ENCODE peak calls at places on chromosomes 16 and 17, in nine cellular contexts. One of them, this sample, is unnamed. For H3K9me3 and H3K4me1, the result is how much of the 10 kb centered on the place peaks cover.

GRCh38 chr16:76856112-76856511 is 334.9 kb upstream of the MON1B start:
- DNase-seq in right atrium auricular region: no peak
- DNase-seq in GM23248: no peak
- DNase-seq in IMR-90: no peak
- DNase-seq in body of pancreas: no peak
- DNase-seq in CD8-positive, alpha-beta memory T cell: no peak
- DNase-seq in MM.1S: no peak
- DNase-seq in lower lobe of right lung: no peak
- DNase-seq in cardiac muscle cell: no peak
- DNase-seq in this sample: no peak

GRCh38 chr16:65745-66144 is 6.7 kb downstream of the RHBDF1 start:
- DNase-seq in cardiac muscle cell: peak
- DNase-seq in lower lobe of right lung: peak
- DNase-seq in CD8-positive, alpha-beta memory T cell: peak
- DNase-seq in MM.1S: peak
- DNase-seq in right atrium auricular region: peak
- DNase-seq in body of pancreas: peak
- DNase-seq in GM23248: peak
- DNase-seq in IMR-90: peak
- DNase-seq in this sample: peak

GRCh38 chr16:67311607-67312449 is 14.7 kb downstream of the KCTD19 start:
- DNase-seq in GM23248: peak
- DNase-seq in MM.1S: no peak
- DNase-seq in lower lobe of right lung: no peak
- DNase-seq in right atrium auricular region: peak
- DNase-seq in CD8-positive, alpha-beta memory T cell: no peak
- DNase-seq in cardiac muscle cell: peak
- DNase-seq in IMR-90: peak
- DNase-seq in body of pancreas: no peak
- DNase-seq in this sample: peak

GRCh38 chr16:88381820-88382451 is 823 bp upstream of the ZNF469 start:
- DNase-seq in CD8-positive, alpha-beta memory T cell: no peak
- DNase-seq in MM.1S: no peak
- DNase-seq in right atrium auricular region: no peak
- DNase-seq in GM23248: no peak
- DNase-seq in body of pancreas: no peak
- DNase-seq in cardiac muscle cell: no peak
- DNase-seq in lower lobe of right lung: peak
- DNase-seq in IMR-90: no peak
- DNase-seq in this sample: peak

GRCh38 chr16:692356-693108 is 2.3 kb upstream of the WDR24 start:
- DNase-seq in GM23248: no peak
- DNase-seq in CD8-positive, alpha-beta memory T cell: no peak
- DNase-seq in MM.1S: no peak
- DNase-seq in body of pancreas: no peak
- DNase-seq in IMR-90: no peak
- DNase-seq in lower lobe of right lung: no peak
- DNase-seq in right atrium auricular region: no peak
- DNase-seq in cardiac muscle cell: no peak
- DNase-seq in this sample: no peak

GRCh38 chr16:52825882-52826281 is 226.8 kb downstream of the CHD9NB start:
- DNase-seq in GM23248: no peak
- DNase-seq in CD8-positive, alpha-beta memory T cell: no peak
- DNase-seq in MM.1S: no peak
- DNase-seq in cardiac muscle cell: no peak
- DNase-seq in lower lobe of right lung: no peak
- DNase-seq in right atrium auricular region: no peak
- DNase-seq in body of pancreas: no peak
- DNase-seq in IMR-90: no peak
- DNase-seq in this sample: no peak

GRCh38 chr17:34826332-34826731 is 134.9 kb downstream of the CCT6B start:
- DNase-seq in right atrium auricular region: no peak
- DNase-seq in body of pancreas: no peak
- DNase-seq in MM.1S: no peak
- DNase-seq in IMR-90: no peak
- DNase-seq in cardiac muscle cell: no peak
- DNase-seq in CD8-positive, alpha-beta memory T cell: no peak
- DNase-seq in GM23248: peak
- DNase-seq in lower lobe of right lung: no peak
- DNase-seq in this sample: no peak

GRCh38 chr16:51535591-51535990 is 384.5 kb upstream of the SALL1 start:
- DNase-seq in body of pancreas: no peak
- DNase-seq in CD8-positive, alpha-beta memory T cell: no peak
- DNase-seq in GM23248: no peak
- DNase-seq in IMR-90: no peak
- DNase-seq in MM.1S: no peak
- DNase-seq in lower lobe of right lung: no peak
- DNase-seq in right atrium auricular region: no peak
- DNase-seq in cardiac muscle cell: no peak
- DNase-seq in this sample: no peak

GRCh38 chr17:4833941-4834501 is 881 bp downstream of the MINK1 start:
- DNase-seq in MM.1S: no peak
- DNase-seq in IMR-90: peak
- DNase-seq in right atrium auricular region: peak
- DNase-seq in body of pancreas: peak
- DNase-seq in lower lobe of right lung: peak
- DNase-seq in GM23248: peak
- DNase-seq in CD8-positive, alpha-beta memory T cell: no peak
- DNase-seq in cardiac muscle cell: peak
- DNase-seq in this sample: no peak

GRCh38 chr17:79974786-79975497 is 60.7 kb downstream of the TBC1D16 start:
- DNase-seq in lower lobe of right lung: peak
- DNase-seq in right atrium auricular region: no peak
- DNase-seq in CD8-positive, alpha-beta memory T cell: peak
- DNase-seq in body of pancreas: peak
- DNase-seq in GM23248: no peak
- DNase-seq in cardiac muscle cell: no peak
- DNase-seq in MM.1S: no peak
- DNase-seq in IMR-90: no peak
- DNase-seq in this sample: no peak

GRCh38 chr16:84141143-84141670 is 3.8 kb downstream of the HSDL1 start:
- DNase-seq in CD8-positive, alpha-beta memory T cell: no peak
- DNase-seq in lower lobe of right lung: no peak
- DNase-seq in body of pancreas: no peak
- DNase-seq in MM.1S: no peak
- DNase-seq in GM23248: no peak
- DNase-seq in cardiac muscle cell: no peak
- DNase-seq in IMR-90: no peak
- DNase-seq in right atrium auricular region: no peak
- DNase-seq in this sample: no peak

GRCh38 chr16:3465911-3466584 is 22.6 kb downstream of the NAA60 start:
- DNase-seq in GM23248: no peak
- DNase-seq in IMR-90: no peak
- DNase-seq in MM.1S: no peak
- DNase-seq in right atrium auricular region: no peak
- DNase-seq in body of pancreas: no peak
- DNase-seq in cardiac muscle cell: no peak
- DNase-seq in CD8-positive, alpha-beta memory T cell: peak
- DNase-seq in lower lobe of right lung: no peak
- DNase-seq in this sample: no peak
- H3K9me3 ChIP-seq in GM23248: under half
- H3K9me3 ChIP-seq in IMR-90: under half
- H3K9me3 ChIP-seq in MM.1S: under half
- H3K9me3 ChIP-seq in right atrium auricular region: under half
- H3K9me3 ChIP-seq in body of pancreas: under half
- H3K9me3 ChIP-seq in cardiac muscle cell: under half
- H3K9me3 ChIP-seq in CD8-positive, alpha-beta memory T cell: under half
- H3K9me3 ChIP-seq in lower lobe of right lung: under half
- H3K9me3 ChIP-seq in this sample: under half

DNA sequence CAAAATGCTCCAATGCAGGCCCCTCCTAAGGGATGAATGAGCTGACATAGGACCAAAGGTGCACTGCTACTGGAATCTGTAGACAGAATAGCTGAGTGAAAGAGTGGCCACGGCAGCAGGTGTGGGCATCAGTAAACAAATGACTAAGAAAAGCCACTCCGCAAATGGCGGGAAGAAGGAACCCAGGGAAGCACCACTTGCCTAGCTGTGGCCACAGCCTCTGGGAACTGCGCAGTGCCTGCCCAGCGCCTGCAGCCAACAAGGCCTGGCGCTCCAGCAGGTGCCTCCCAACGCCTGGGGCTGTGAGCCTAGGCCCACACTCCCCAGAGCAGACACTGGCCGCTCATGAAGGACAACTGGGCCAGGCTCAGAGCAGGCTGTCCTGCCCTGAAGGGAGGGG is 11.8 kb downstream of the PEMT start:
- DNase-seq in body of pancreas: no peak
- DNase-seq in MM.1S: no peak
- DNase-seq in lower lobe of right lung: no peak
- DNase-seq in GM23248: no peak
- DNase-seq in CD8-positive, alpha-beta memory T cell: no peak
- DNase-seq in IMR-90: no peak
- DNase-seq in right atrium auricular region: no peak
- DNase-seq in cardiac muscle cell: no peak
- DNase-seq in this sample: no peak
- H3K4me1 ChIP-seq in body of pancreas: under half
- H3K4me1 ChIP-seq in MM.1S: under half
- H3K4me1 ChIP-seq in lower lobe of right lung: under half
- H3K4me1 ChIP-seq in GM23248: under half
- H3K4me1 ChIP-seq in CD8-positive, alpha-beta memory T cell: under half
- H3K4me1 ChIP-seq in IMR-90: under half
- H3K4me1 ChIP-seq in right atrium auricular region: under half
- H3K4me1 ChIP-seq in cardiac muscle cell: half or more
- H3K4me1 ChIP-seq in this sample: under half

DNA sequence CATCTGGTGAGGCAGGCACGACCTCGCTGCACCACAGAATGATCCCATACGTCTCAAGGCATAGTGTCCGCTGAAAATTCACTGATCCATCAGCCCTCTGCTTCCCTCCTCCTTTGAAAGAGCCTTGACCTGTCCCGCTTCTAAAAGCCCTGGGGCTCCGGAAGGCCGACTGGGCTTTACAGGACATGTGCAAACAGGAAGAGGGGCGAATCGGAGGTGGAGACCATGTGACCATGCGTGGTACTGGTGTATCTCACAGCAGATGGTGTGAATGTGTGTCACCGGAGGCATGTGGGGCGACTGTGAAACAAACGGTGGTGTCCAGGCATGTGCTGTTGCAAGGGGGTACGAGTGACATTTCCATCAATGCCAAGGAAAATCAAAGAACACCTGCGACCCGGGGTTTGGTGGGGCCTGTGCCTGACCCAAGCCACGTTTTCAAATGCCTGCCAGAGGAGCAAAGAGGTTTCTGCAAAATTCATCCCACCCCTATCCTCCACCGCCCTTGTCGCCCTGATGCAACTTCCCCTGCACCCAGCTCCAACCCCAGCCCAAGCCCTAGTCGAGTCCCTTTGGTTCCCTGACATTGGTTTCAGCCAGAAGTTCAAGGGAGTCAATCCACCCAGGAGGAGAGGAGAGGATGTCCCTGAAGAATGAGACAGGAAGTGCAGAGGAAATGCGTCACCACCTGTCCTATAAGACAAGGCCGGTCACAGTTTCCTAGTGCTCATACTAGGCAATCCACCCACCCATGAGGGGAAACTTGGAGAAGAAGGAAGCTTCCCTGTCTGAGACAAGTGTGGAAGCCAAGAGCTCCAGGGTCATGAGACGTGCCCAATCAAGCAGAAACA is 5.9 kb upstream of the KCNJ18 start:
- DNase-seq in body of pancreas: no peak
- DNase-seq in right atrium auricular region: no peak
- DNase-seq in MM.1S: no peak
- DNase-seq in cardiac muscle cell: no peak
- DNase-seq in CD8-positive, alpha-beta memory T cell: no peak
- DNase-seq in lower lobe of right lung: no peak
- DNase-seq in GM23248: peak
- DNase-seq in IMR-90: no peak
- DNase-seq in this sample: no peak
- H3K9me3 ChIP-seq in body of pancreas: under half
- H3K9me3 ChIP-seq in right atrium auricular region: under half
- H3K9me3 ChIP-seq in MM.1S: under half
- H3K9me3 ChIP-seq in cardiac muscle cell: under half
- H3K9me3 ChIP-seq in CD8-positive, alpha-beta memory T cell: under half
- H3K9me3 ChIP-seq in lower lobe of right lung: under half
- H3K9me3 ChIP-seq in GM23248: under half
- H3K9me3 ChIP-seq in IMR-90: under half
- H3K9me3 ChIP-seq in this sample: under half

GRCh38 chr16:20875358-20875656 is 24.9 kb downstream of the DCUN1D3 start:
- DNase-seq in body of pancreas: no peak
- DNase-seq in CD8-positive, alpha-beta memory T cell: no peak
- DNase-seq in GM23248: no peak
- DNase-seq in cardiac muscle cell: no peak
- DNase-seq in right atrium auricular region: no peak
- DNase-seq in IMR-90: no peak
- DNase-seq in MM.1S: no peak
- DNase-seq in lower lobe of right lung: no peak
- DNase-seq in this sample: no peak

GRCh38 chr16:20871935-20872815 is 28.0 kb downstream of the DCUN1D3 start:
- DNase-seq in lower lobe of right lung: no peak
- DNase-seq in IMR-90: no peak
- DNase-seq in cardiac muscle cell: no peak
- DNase-seq in body of pancreas: no peak
- DNase-seq in right atrium auricular region: no peak
- DNase-seq in CD8-positive, alpha-beta memory T cell: no peak
- DNase-seq in MM.1S: no peak
- DNase-seq in GM23248: no peak
- DNase-seq in this sample: no peak

GRCh38 chr16:20871258-20871657 is 28.9 kb downstream of the DCUN1D3 start:
- DNase-seq in CD8-positive, alpha-beta memory T cell: no peak
- DNase-seq in right atrium auricular region: no peak
- DNase-seq in GM23248: no peak
- DNase-seq in cardiac muscle cell: no peak
- DNase-seq in MM.1S: no peak
- DNase-seq in IMR-90: no peak
- DNase-seq in lower lobe of right lung: no peak
- DNase-seq in body of pancreas: no peak
- DNase-seq in this sample: no peak

GRCh38 chr16:20873331-20873730 is 26.8 kb downstream of the DCUN1D3 start:
- DNase-seq in GM23248: no peak
- DNase-seq in right atrium auricular region: no peak
- DNase-seq in IMR-90: no peak
- DNase-seq in MM.1S: no peak
- DNase-seq in CD8-positive, alpha-beta memory T cell: no peak
- DNase-seq in body of pancreas: no peak
- DNase-seq in cardiac muscle cell: no peak
- DNase-seq in lower lobe of right lung: no peak
- DNase-seq in this sample: no peak

GRCh38 chr16:20874088-20874581 is 26.0 kb downstream of the DCUN1D3 start:
- DNase-seq in IMR-90: no peak
- DNase-seq in MM.1S: no peak
- DNase-seq in right atrium auricular region: no peak
- DNase-seq in CD8-positive, alpha-beta memory T cell: no peak
- DNase-seq in body of pancreas: no peak
- DNase-seq in lower lobe of right lung: no peak
- DNase-seq in GM23248: no peak
- DNase-seq in cardiac muscle cell: no peak
- DNase-seq in this sample: no peak
- H3K4me1 ChIP-seq in IMR-90: under half
- H3K4me1 ChIP-seq in MM.1S: under half
- H3K4me1 ChIP-seq in right atrium auricular region: half or more
- H3K4me1 ChIP-seq in CD8-positive, alpha-beta memory T cell: under half
- H3K4me1 ChIP-seq in body of pancreas: under half
- H3K4me1 ChIP-seq in lower lobe of right lung: half or more
- H3K4me1 ChIP-seq in GM23248: under half
- H3K4me1 ChIP-seq in cardiac muscle cell: half or more
- H3K4me1 ChIP-seq in this sample: under half

DNA sequence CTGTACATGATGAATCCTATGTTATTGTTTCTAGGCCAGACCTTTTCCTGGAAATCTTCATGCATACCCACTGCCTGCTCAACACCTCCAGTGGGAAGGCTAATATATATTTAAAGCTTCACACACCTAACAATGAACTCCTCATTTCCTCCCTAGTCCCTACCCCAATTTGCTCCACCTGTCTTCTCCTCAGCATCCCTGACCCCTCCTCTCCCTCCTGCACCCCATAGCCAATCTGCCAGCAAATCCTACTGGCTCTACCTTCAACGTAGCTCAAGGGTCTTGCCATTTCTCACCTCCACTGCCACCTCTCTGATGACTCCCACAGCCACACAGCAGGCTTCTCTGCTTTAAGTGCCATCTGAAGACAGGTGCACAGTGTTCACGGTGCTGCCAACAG is 215.6 kb upstream of the WSB1 start:
- DNase-seq in CD8-positive, alpha-beta memory T cell: no peak
- DNase-seq in GM23248: no peak
- DNase-seq in right atrium auricular region: no peak
- DNase-seq in body of pancreas: no peak
- DNase-seq in MM.1S: no peak
- DNase-seq in lower lobe of right lung: no peak
- DNase-seq in IMR-90: no peak
- DNase-seq in cardiac muscle cell: no peak
- DNase-seq in this sample: no peak
- H3K9me3 ChIP-seq in CD8-positive, alpha-beta memory T cell: under half
- H3K9me3 ChIP-seq in GM23248: under half
- H3K9me3 ChIP-seq in right atrium auricular region: under half
- H3K9me3 ChIP-seq in body of pancreas: under half
- H3K9me3 ChIP-seq in MM.1S: under half
- H3K9me3 ChIP-seq in lower lobe of right lung: under half
- H3K9me3 ChIP-seq in IMR-90: under half
- H3K9me3 ChIP-seq in cardiac muscle cell: under half
- H3K9me3 ChIP-seq in this sample: under half